ENCODE peak calls at places on chromosomes 7 and 10, in eight cellular contexts. U is DND-41, Z is keratinocyte, V is SJSA1, O is lower lobe of right lung, N is right lobe of liver, C is aorta, D is Peyer's patch. B is an unnamed sample. For H3K36me3, the result is how much of the 10 kb centered on the place peaks cover.

GRCh38 chr10:99345350-99345749 is 16.2 kb downstream of the CNNM1 start:
- DNase-seq in O (no peak), N (no peak), D (no peak), C (no peak), V (peak), Z (no peak), U (no peak), B (no peak)

GRCh38 chr10:102869290-102870198 is at the start of gene AS3MT:
- DNase-seq in C (peak), N (peak), D (no peak), O (no peak), V (no peak), Z (no peak), U (no peak), B (peak)

GRCh38 chr7:17359610-17360009 is 61.2 kb downstream of the AHR start:
- DNase-seq in Z (no peak), V (no peak), N (no peak), C (no peak), O (no peak), D (no peak), U (no peak), B (no peak)

GRCh38 chr10:59885430-59886134 is 20.8 kb downstream of the CCDC6 start:
- DNase-seq in U (no peak), N (no peak), Z (no peak), O (no peak), V (no peak), C (no peak), D (peak), B (no peak)

GRCh38 chr7:76037310-76037709 is 10.5 kb downstream of the STYXL1 start:
- DNase-seq in V (no peak), C (no peak), Z (no peak), D (no peak), U (no peak), N (peak), O (no peak), B (no peak)

GRCh38 chr10:98045785-98046389 is 15.5 kb upstream of the CRTAC1 start:
- DNase-seq in D (peak), N (peak), V (peak), O (peak), Z (no peak), C (peak), U (peak), B (peak)

GRCh38 chr7:54788664-54789063 is 29.7 kb upstream of the SEC61G start:
- DNase-seq in D (no peak), O (no peak), V (peak), Z (peak), N (peak), C (no peak), U (no peak), B (no peak)

GRCh38 chr7:66837007-66837406 is 84.0 kb upstream of the TMEM248 start:
- DNase-seq in C (peak), O (peak), D (no peak), N (no peak), Z (no peak), U (peak), V (no peak), B (peak)

GRCh38 chr7:108226723-108227359 is 96.7 kb upstream of the LAMB4 start:
- DNase-seq in D (no peak), O (no peak), Z (no peak), C (no peak), U (no peak), V (no peak), N (no peak), B (no peak)

GRCh38 chr7:80508440-80508839 is 3.4 kb downstream of the GNAT3 start:
- DNase-seq in U (no peak), C (no peak), N (no peak), V (no peak), O (no peak), Z (no peak), D (no peak), B (no peak)

GRCh38 chr10:2279666-2280065 is 542.3 kb upstream of the ADARB2 start:
- DNase-seq in Z (no peak), D (no peak), U (no peak), C (no peak), O (no peak), N (no peak), V (no peak), B (no peak)

GRCh38 chr7:84746347-84746746 is 440.5 kb downstream of the SEMA3D start:
- DNase-seq in C (no peak), V (no peak), N (no peak), U (no peak), Z (no peak), O (no peak), D (no peak), B (no peak)

GRCh38 chr7:53350241-53350640 is 314.8 kb downstream of the POM121L12 start:
- DNase-seq in V (no peak), O (no peak), Z (no peak), N (peak), D (no peak), C (no peak), U (peak), B (peak)

GRCh38 chr10:81248846-81249245 is 626.1 kb upstream of the NRG3 start:
- DNase-seq in D (no peak), Z (no peak), V (no peak), C (no peak), U (no peak), N (no peak), O (no peak), B (no peak)

GRCh38 chr7:27176962-27177794 is 3.1 kb upstream of the HOXA10 start:
- DNase-seq in U (no peak), V (peak), C (peak), N (no peak), Z (no peak), O (peak), D (no peak), B (no peak)

GRCh38 chr10:108544500-108545120 is 1378.7 kb downstream of the XPNPEP1 start:
- DNase-seq in Z (no peak), D (peak), V (no peak), U (peak), N (peak), C (peak), O (peak), B (peak)

GRCh38 chr10:15136129-15136726 is 32.3 kb downstream of the NMT2 start:
- DNase-seq in V (no peak), N (no peak), C (no peak), D (no peak), Z (no peak), O (no peak), U (no peak), B (no peak)

GRCh38 chr10:14371616-14372015 is 40.9 kb upstream of the FRMD4A start:
- DNase-seq in N (no peak), O (no peak), V (no peak), C (no peak), Z (no peak), U (no peak), D (no peak), B (no peak)

GRCh38 chr10:29067161-29067560 is 221.7 kb upstream of the LYZL1 start:
- DNase-seq in Z (peak), O (no peak), N (no peak), C (no peak), V (no peak), D (no peak), U (no peak), B (no peak)

GRCh38 chr7:97555845-97556431 is 175.9 kb upstream of the TAC1 start:
- DNase-seq in V (no peak), Z (no peak), O (no peak), D (no peak), U (no peak), C (no peak), N (no peak), B (no peak)

GRCh38 chr10:14742815-14743214 is 31.9 kb downstream of the FAM107B start:
- DNase-seq in O (no peak), N (no peak), C (no peak), D (peak), Z (no peak), U (no peak), V (no peak), B (no peak)

GRCh38 chr10:70354566-70355233 is 27.7 kb downstream of the LRRC20 start:
- DNase-seq in V (no peak), D (no peak), O (no peak), U (no peak), Z (no peak), C (no peak), N (no peak), B (no peak)

GRCh38 chr10:105993609-105994008 is 1170.9 kb downstream of the SORCS1 start:
- DNase-seq in C (no peak), O (no peak), N (no peak), Z (no peak), D (no peak), U (no peak), V (no peak), B (no peak)

GRCh38 chr10:102681696-102682095 is 32.5 kb downstream of the ARL3 start:
- DNase-seq in Z (no peak), U (no peak), N (no peak), C (no peak), V (no peak), D (no peak), O (no peak), B (no peak)

GRCh38 chr10:116833986-116834760 is 15.1 kb upstream of the ENO4 start:
- DNase-seq in Z (no peak), C (no peak), D (no peak), V (no peak), O (no peak), N (no peak), U (no peak), B (no peak)

GRCh38 chr10:43230909-43231522 is 35.8 kb downstream of the RASGEF1A start:
- DNase-seq in Z (no peak), U (no peak), C (peak), N (peak), V (no peak), O (peak), D (peak), B (no peak)

GRCh38 chr10:59830601-59831259 is 75.6 kb downstream of the CCDC6 start:
- DNase-seq in Z (no peak), C (no peak), D (no peak), N (no peak), V (peak), U (peak), O (no peak), B (peak)

GRCh38 chr7:19369182-19369581 is 224.0 kb upstream of the FERD3L start:
- DNase-seq in O (no peak), V (no peak), D (no peak), N (no peak), Z (no peak), U (no peak), C (no peak), B (no peak)

GRCh38 chr7:137882261-137882668 is 35.5 kb upstream of the DGKI start:
- DNase-seq in D (no peak), O (no peak), Z (peak), C (no peak), N (no peak), U (no peak), V (peak), B (no peak)

GRCh38 chr10:58209669-58210068 is 58.0 kb downstream of the IPMK start:
- DNase-seq in D (no peak), O (no peak), N (no peak), V (no peak), Z (no peak), U (no peak), C (no peak), B (no peak)

GRCh38 chr7:158861004-158861787 is 4.8 kb downstream of the DYNC2I1 start:
- DNase-seq in U (no peak), O (no peak), N (no peak), D (no peak), V (no peak), C (peak), Z (no peak), B (no peak)

GRCh38 chr7:137879357-137880158 is 32.8 kb upstream of the DGKI start:
- DNase-seq in Z (no peak), U (no peak), D (no peak), N (no peak), O (no peak), V (no peak), C (no peak), B (peak)

GRCh38 chr7:107742678-107743566 is 1.0 kb upstream of the CBLL1 start:
- DNase-seq in O (peak), V (no peak), Z (no peak), N (peak), C (peak), D (peak), U (no peak), B (peak)

GRCh38 chr7:105887569-105888199 is 11.3 kb upstream of the ATXN7L1 start:
- DNase-seq in U (no peak), V (no peak), Z (no peak), N (peak), D (no peak), O (no peak), C (no peak), B (no peak)

DNA sequence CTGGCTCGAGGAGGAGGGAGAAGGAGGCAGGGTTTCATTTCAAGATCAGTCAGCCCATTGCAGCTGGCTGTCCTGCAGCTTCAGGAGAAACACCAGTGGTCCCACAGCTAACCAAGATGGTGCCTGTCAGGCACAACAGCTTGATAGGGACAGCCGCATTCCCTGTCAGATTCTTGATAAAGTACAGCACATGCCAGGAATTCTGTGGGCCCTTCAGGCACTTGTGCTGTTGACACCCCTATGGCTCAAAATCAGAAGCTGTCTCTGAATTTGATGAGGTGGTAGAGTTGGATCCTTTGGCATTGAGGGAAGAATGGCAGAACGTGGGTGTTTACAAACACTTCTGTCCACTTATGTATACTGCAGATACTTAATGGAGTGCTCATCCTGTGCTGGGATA is 354.3 kb downstream of the KCNMA1 start:
- DNase-seq in C (no peak), O (no peak), N (no peak), U (no peak), Z (no peak), D (no peak), V (no peak), B (no peak)
- H3K36me3 ChIP-seq in C (under half), O (under half), N (under half), U (under half), Z (under half), D (under half), V (under half), B (under half)

DNA sequence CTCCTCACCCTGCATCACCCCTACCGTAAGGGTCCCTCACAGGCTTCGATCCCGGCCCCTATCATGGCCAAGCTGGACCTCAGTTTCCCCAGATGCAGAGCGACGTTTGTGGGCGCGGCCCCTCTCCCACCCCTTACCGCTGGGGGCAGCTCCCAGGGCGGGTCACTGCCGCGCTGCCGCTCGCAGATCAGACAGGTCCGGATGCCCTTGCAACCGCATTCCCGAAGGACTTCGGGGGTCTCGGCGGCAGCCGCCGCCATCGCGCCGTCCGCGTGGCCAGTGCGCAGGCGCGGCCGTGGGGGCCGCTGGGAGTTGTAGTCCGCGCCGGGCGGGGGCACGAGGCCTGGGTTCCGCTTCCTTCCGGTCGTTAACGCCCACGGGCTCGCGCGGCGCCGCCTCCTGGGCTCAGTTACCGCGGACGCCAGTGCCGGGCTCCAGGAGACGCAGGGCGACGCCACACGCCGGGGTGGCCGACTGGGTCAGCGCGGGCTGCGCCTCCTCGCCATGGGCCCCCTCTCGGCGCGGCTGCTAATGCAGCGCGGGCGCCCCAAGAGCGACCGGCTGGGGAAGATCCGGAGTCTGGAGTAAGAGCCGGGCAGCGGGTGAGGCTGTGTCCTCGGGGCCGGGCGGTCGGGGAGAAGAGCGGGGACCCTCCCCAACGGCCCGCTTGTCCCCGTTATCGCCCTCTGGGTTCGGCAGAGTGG is at the start of the genes ALKBH4 and LRWD1:
- DNase-seq in U (peak), V (peak), N (peak), D (peak), C (peak), Z (peak), O (peak), B (peak)
- H3K36me3 ChIP-seq in U (under half), V (under half), N (under half), D (under half), C (under half), Z (under half), O (under half), B (under half)

GRCh38 chr10:129056734-129057689 is 410.0 kb upstream of the MGMT start:
- DNase-seq in U (peak), O (no peak), C (peak), Z (no peak), N (no peak), D (no peak), V (no peak), B (no peak)
- H3K36me3 ChIP-seq in U (under half), O (under half), C (under half), Z (under half), N (under half), D (under half), V (under half), B (under half)

DNA sequence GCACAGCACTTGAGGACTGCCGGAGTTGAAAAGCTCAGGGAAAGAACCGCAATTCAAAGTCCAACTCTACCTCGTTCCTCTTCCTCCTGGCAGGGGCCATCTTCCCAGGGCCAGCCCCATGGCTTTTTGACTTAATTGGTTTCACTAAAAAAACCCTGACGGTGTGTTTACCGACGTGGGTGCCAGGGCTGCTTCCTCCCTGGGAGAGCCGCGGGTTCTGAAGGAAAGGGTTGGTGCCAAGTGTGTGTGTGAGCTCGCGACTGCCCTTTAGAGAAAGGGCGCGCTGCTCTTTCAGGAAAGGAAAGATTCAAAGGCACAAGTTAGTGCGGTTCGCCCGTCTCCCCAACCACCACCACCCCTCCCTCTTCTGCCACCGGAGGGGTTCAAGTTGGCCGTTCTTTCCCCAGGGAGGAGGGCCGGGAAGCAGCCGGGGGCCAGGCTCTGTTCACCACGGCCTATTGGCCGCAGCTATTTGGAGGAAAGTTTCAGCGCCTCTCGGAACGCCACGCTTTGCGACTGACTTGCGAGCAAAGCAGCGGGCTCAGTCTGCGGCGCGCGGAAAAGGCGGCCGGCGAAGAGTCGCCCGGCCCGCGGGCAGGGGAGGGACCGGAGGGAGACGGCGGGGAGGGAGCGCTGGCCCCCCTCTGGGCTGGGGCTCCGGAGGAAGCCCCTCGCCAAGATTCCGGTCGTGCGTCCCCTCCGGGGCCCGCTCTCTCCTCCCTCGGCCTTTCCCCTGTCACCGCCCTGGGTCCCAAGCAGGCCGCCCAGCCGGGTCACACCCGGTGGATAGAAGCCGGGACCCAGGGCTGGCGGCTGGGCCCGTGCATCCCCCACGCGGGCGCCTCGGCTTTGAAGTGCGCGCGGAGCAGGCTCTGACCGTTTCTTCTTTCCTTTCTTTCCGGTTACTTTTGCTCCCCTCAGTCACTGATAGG is 165.8 kb upstream of the PPP1R3A start:
- DNase-seq in U (no peak), O (peak), V (peak), Z (no peak), C (peak), D (no peak), N (peak), B (no peak)
- H3K36me3 ChIP-seq in U (under half), O (under half), V (under half), Z (under half), C (under half), D (under half), N (under half), B (under half)

GRCh38 chr7:92576296-92576695 is 13.9 kb downstream of the FAM133B start:
- DNase-seq in O (no peak), N (no peak), Z (no peak), C (no peak), U (no peak), V (no peak), D (no peak), B (no peak)
- H3K36me3 ChIP-seq in O (half or more), N (half or more), Z (under half), C (under half), U (half or more), V (half or more), D (under half), B (under half)

DNA sequence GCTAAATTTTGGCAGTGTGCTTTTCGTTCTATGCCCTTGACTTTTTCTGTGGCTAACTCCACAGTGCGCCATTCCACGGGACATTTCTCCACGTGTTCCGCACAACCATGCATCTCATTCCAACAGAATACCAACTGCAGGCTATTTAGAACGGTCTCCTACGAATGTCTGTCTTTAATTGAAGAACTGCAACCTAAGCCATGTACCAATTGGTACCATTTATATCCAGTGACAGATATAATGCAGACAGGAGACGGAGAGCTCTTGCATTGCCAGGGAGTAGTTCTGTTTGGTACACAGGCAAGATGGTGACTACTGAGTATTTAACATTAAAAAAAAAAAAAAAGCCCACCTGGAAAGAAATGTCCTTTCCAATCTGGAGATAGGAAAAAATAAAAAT is 9.1 kb downstream of the SFMBT2 start:
- DNase-seq in C (no peak), V (no peak), Z (no peak), D (no peak), N (no peak), O (no peak), U (no peak), B (no peak)
- H3K36me3 ChIP-seq in C (under half), V (under half), Z (under half), D (under half), N (under half), O (under half), U (under half), B (under half)